ENCODE peak calls at places on chromosome 17, in ten cellular contexts. One of them, this sample, is unnamed.

GRCh38 chr17:59311051-59311468 is 20.4 kb upstream of the YPEL2 start:
- DNase-seq in cardiac fibroblast: peak; percentile 69
- DNase-seq in astrocyte of the spinal cord: peak; percentile 42
- DNase-seq in fibroblast of lung: peak; percentile 69
- DNase-seq in fibroblast of pulmonary artery: peak; percentile 73
- DNase-seq in cardiac muscle cell: peak; percentile 77
- DNase-seq in esophagus squamous epithelium: no peak
- DNase-seq in tibial artery: peak; percentile 41
- DNase-seq in stomach: peak; percentile 43
- DNase-seq in HCT116: peak; percentile 78
- DNase-seq in this sample: peak; percentile 24

GRCh38 chr17:56976941-56977570 is 875 bp upstream of the SCPEP1 start:
- DNase-seq in esophagus squamous epithelium: no peak
- DNase-seq in stomach: no peak
- DNase-seq in fibroblast of lung: no peak
- DNase-seq in tibial artery: no peak
- DNase-seq in fibroblast of pulmonary artery: no peak
- DNase-seq in astrocyte of the spinal cord: no peak
- DNase-seq in cardiac fibroblast: peak; percentile 11
- DNase-seq in cardiac muscle cell: peak; percentile 47
- DNase-seq in HCT116: no peak
- DNase-seq in this sample: no peak

GRCh38 chr17:39150104-39150634 is 1.3 kb downstream of the PLXDC1 start:
- DNase-seq in fibroblast of lung: no peak
- DNase-seq in tibial artery: no peak
- DNase-seq in esophagus squamous epithelium: no peak
- DNase-seq in astrocyte of the spinal cord: no peak
- DNase-seq in cardiac fibroblast: no peak
- DNase-seq in cardiac muscle cell: no peak
- DNase-seq in stomach: no peak
- DNase-seq in fibroblast of pulmonary artery: no peak
- DNase-seq in HCT116: no peak
- DNase-seq in this sample: no peak

GRCh38 chr17:74642995-74643394 is 19.5 kb upstream of the CD300E start:
- DNase-seq in fibroblast of lung: no peak
- DNase-seq in fibroblast of pulmonary artery: no peak
- DNase-seq in cardiac muscle cell: no peak
- DNase-seq in cardiac fibroblast: no peak
- DNase-seq in stomach: no peak
- DNase-seq in HCT116: no peak
- DNase-seq in astrocyte of the spinal cord: no peak
- DNase-seq in tibial artery: no peak
- DNase-seq in esophagus squamous epithelium: no peak
- DNase-seq in this sample: no peak

GRCh38 chr17:66304304-66305174 is 2.1 kb downstream of the PRKCA start:
- DNase-seq in fibroblast of lung: peak; percentile 39
- DNase-seq in stomach: no peak
- DNase-seq in tibial artery: no peak
- DNase-seq in astrocyte of the spinal cord: peak; percentile 42
- DNase-seq in cardiac muscle cell: peak; percentile 1
- DNase-seq in esophagus squamous epithelium: no peak
- DNase-seq in HCT116: no peak
- DNase-seq in fibroblast of pulmonary artery: peak; percentile 33
- DNase-seq in cardiac fibroblast: peak; percentile 33
- DNase-seq in this sample: no peak

GRCh38 chr17:7858487-7858832 is 657 bp downstream of the CYB5D1 start:
- DNase-seq in esophagus squamous epithelium: no peak
- DNase-seq in tibial artery: no peak
- DNase-seq in HCT116: no peak
- DNase-seq in stomach: no peak
- DNase-seq in cardiac fibroblast: peak; percentile 63
- DNase-seq in cardiac muscle cell: peak; percentile 62
- DNase-seq in astrocyte of the spinal cord: no peak
- DNase-seq in fibroblast of pulmonary artery: peak; percentile 50
- DNase-seq in fibroblast of lung: peak; percentile 49
- DNase-seq in this sample: no peak

GRCh38 chr17:74212913-74213791 is at the start of gene TTYH2:
- DNase-seq in astrocyte of the spinal cord: peak; percentile 88
- DNase-seq in HCT116: peak; percentile 81
- DNase-seq in tibial artery: peak; percentile 92
- DNase-seq in esophagus squamous epithelium: peak; percentile 47
- DNase-seq in cardiac muscle cell: peak; percentile 90
- DNase-seq in cardiac fibroblast: peak; percentile 92
- DNase-seq in fibroblast of lung: peak; percentile 88
- DNase-seq in stomach: peak; percentile 88
- DNase-seq in fibroblast of pulmonary artery: peak; percentile 87
- DNase-seq in this sample: peak; percentile 51

GRCh38 chr17:58387834-58388233 is 29.5 kb downstream of the RNF43 start:
- DNase-seq in cardiac muscle cell: no peak
- DNase-seq in stomach: no peak
- DNase-seq in astrocyte of the spinal cord: no peak
- DNase-seq in esophagus squamous epithelium: no peak
- DNase-seq in fibroblast of lung: no peak
- DNase-seq in tibial artery: no peak
- DNase-seq in fibroblast of pulmonary artery: no peak
- DNase-seq in HCT116: peak; percentile 70
- DNase-seq in cardiac fibroblast: no peak
- DNase-seq in this sample: no peak

GRCh38 chr17:48593126-48593829 is at the start of gene HOXB5:
- DNase-seq in fibroblast of pulmonary artery: no peak
- DNase-seq in cardiac fibroblast: no peak
- DNase-seq in esophagus squamous epithelium: no peak
- DNase-seq in fibroblast of lung: no peak
- DNase-seq in stomach: no peak
- DNase-seq in tibial artery: no peak
- DNase-seq in astrocyte of the spinal cord: no peak
- DNase-seq in HCT116: no peak
- DNase-seq in cardiac muscle cell: peak; percentile 58
- DNase-seq in this sample: no peak

GRCh38 chr17:40485851-40486512 is 15.4 kb downstream of the TNS4 start:
- DNase-seq in tibial artery: peak; percentile 72
- DNase-seq in esophagus squamous epithelium: no peak
- DNase-seq in HCT116: peak; percentile 88
- DNase-seq in cardiac muscle cell: no peak
- DNase-seq in fibroblast of lung: peak; percentile 99
- DNase-seq in cardiac fibroblast: peak; percentile 99
- DNase-seq in fibroblast of pulmonary artery: peak; percentile 100
- DNase-seq in stomach: no peak
- DNase-seq in astrocyte of the spinal cord: peak; percentile 99
- DNase-seq in this sample: no peak

GRCh38 chr17:40484973-40485530 is 16.4 kb downstream of the TNS4 start:
- DNase-seq in fibroblast of lung: no peak
- DNase-seq in cardiac fibroblast: no peak
- DNase-seq in cardiac muscle cell: no peak
- DNase-seq in tibial artery: no peak
- DNase-seq in stomach: no peak
- DNase-seq in fibroblast of pulmonary artery: no peak
- DNase-seq in esophagus squamous epithelium: no peak
- DNase-seq in astrocyte of the spinal cord: no peak
- DNase-seq in HCT116: no peak
- DNase-seq in this sample: no peak

GRCh38 chr17:40482722-40483121 is 18.7 kb downstream of the TNS4 start:
- DNase-seq in fibroblast of lung: no peak
- DNase-seq in cardiac fibroblast: no peak
- DNase-seq in cardiac muscle cell: no peak
- DNase-seq in stomach: no peak
- DNase-seq in esophagus squamous epithelium: no peak
- DNase-seq in fibroblast of pulmonary artery: no peak
- DNase-seq in HCT116: no peak
- DNase-seq in tibial artery: no peak
- DNase-seq in astrocyte of the spinal cord: no peak
- DNase-seq in this sample: no peak

GRCh38 chr17:40483679-40484078 is 17.7 kb downstream of the TNS4 start:
- DNase-seq in HCT116: no peak
- DNase-seq in fibroblast of pulmonary artery: no peak
- DNase-seq in esophagus squamous epithelium: no peak
- DNase-seq in fibroblast of lung: no peak
- DNase-seq in stomach: no peak
- DNase-seq in astrocyte of the spinal cord: no peak
- DNase-seq in cardiac fibroblast: no peak
- DNase-seq in cardiac muscle cell: no peak
- DNase-seq in tibial artery: no peak
- DNase-seq in this sample: no peak

DNA sequence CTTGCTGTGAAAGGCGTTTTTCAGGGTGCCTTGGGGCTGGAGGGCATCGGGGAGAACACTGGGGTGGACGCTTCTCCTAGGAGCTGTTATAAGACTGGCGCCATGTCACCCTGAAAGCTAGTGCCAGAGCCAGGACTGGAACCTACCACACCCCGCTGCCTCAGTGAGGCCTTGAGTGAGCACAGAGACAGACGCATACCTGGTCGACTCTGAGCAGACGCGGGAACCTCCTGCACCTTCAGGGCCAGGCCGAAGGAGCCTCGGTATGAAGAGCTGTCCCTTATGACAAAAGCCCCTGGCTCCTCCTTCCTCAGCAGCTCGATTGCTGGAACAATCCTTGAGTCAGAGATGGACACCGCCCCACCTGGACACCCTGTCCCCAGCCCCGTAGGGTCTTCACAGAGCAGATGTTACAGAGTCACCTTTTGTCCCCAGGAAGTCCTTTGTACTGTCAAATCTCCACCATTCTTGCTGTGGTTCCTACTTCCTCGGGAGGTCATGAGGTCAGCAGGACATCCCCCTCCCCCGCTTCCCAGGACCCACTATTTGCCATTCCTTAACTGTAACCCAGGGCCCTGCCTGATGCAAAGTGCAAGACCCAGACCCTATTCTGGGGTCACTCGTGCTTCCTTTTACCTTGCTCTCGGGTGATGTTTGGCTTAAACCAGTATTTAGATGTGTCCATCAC is 17.0 kb downstream of the TNS4 start:
- DNase-seq in fibroblast of pulmonary artery: no peak
- DNase-seq in astrocyte of the spinal cord: no peak
- DNase-seq in cardiac fibroblast: no peak
- DNase-seq in esophagus squamous epithelium: no peak
- DNase-seq in HCT116: no peak
- DNase-seq in tibial artery: no peak
- DNase-seq in stomach: no peak
- DNase-seq in fibroblast of lung: no peak
- DNase-seq in cardiac muscle cell: no peak
- DNase-seq in this sample: no peak
- TF ChIP-seq CTCF in fibroblast of pulmonary artery: no peak
- TF ChIP-seq CTCF in astrocyte of the spinal cord: no peak
- TF ChIP-seq CTCF in cardiac fibroblast: no peak
- TF ChIP-seq CTCF in esophagus squamous epithelium: no peak
- TF ChIP-seq CTCF in HCT116: no peak
- TF ChIP-seq CTCF in tibial artery: no peak
- TF ChIP-seq CTCF in stomach: no peak
- TF ChIP-seq CTCF in fibroblast of lung: no peak
- TF ChIP-seq CTCF in cardiac muscle cell: no peak
- TF ChIP-seq CTCF in this sample: no peak

GRCh38 chr17:76189247-76189646 is 48.2 kb upstream of the FOXJ1 start:
- DNase-seq in fibroblast of pulmonary artery: no peak
- DNase-seq in cardiac fibroblast: no peak
- DNase-seq in cardiac muscle cell: no peak
- DNase-seq in stomach: no peak
- DNase-seq in fibroblast of lung: no peak
- DNase-seq in astrocyte of the spinal cord: no peak
- DNase-seq in HCT116: no peak
- DNase-seq in tibial artery: no peak
- DNase-seq in esophagus squamous epithelium: no peak
- DNase-seq in this sample: no peak

GRCh38 chr17:76188213-76189060 is 47.4 kb upstream of the FOXJ1 start:
- DNase-seq in tibial artery: no peak
- DNase-seq in stomach: no peak
- DNase-seq in fibroblast of pulmonary artery: no peak
- DNase-seq in cardiac fibroblast: no peak
- DNase-seq in HCT116: no peak
- DNase-seq in esophagus squamous epithelium: no peak
- DNase-seq in astrocyte of the spinal cord: no peak
- DNase-seq in fibroblast of lung: peak; percentile 15
- DNase-seq in cardiac muscle cell: no peak
- DNase-seq in this sample: no peak

GRCh38 chr17:76189741-76190140 is 48.7 kb upstream of the FOXJ1 start:
- DNase-seq in esophagus squamous epithelium: no peak
- DNase-seq in fibroblast of lung: no peak
- DNase-seq in HCT116: no peak
- DNase-seq in tibial artery: no peak
- DNase-seq in stomach: no peak
- DNase-seq in fibroblast of pulmonary artery: no peak
- DNase-seq in cardiac fibroblast: no peak
- DNase-seq in cardiac muscle cell: no peak
- DNase-seq in astrocyte of the spinal cord: no peak
- DNase-seq in this sample: no peak

GRCh38 chr17:76193616-76194015 is 46.7 kb downstream of the RNF157 start:
- DNase-seq in cardiac fibroblast: no peak
- DNase-seq in esophagus squamous epithelium: no peak
- DNase-seq in fibroblast of lung: no peak
- DNase-seq in HCT116: no peak
- DNase-seq in stomach: no peak
- DNase-seq in cardiac muscle cell: no peak
- DNase-seq in fibroblast of pulmonary artery: no peak
- DNase-seq in tibial artery: no peak
- DNase-seq in astrocyte of the spinal cord: no peak
- DNase-seq in this sample: no peak

DNA sequence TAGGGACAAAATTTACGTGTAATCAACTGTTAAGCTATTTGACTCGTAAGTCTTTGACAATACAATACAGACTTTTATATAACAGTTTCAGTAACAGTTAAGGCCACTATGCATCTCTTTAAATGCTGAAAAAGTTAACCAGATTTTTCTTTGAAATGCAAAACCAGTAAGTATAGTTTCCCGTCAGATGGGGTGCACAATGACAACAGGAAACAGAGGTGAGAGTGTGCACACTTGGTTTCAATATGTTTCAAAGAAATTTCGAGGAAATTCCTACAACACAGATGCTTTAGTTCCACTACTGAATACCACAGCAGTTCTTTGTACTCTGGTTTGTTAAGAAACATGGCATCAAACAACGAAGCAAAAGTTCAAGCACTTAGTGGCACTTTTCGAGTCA is 48.4 kb downstream of the RNF157 start:
- DNase-seq in tibial artery: no peak
- DNase-seq in esophagus squamous epithelium: no peak
- DNase-seq in cardiac fibroblast: no peak
- DNase-seq in stomach: no peak
- DNase-seq in cardiac muscle cell: no peak
- DNase-seq in astrocyte of the spinal cord: no peak
- DNase-seq in HCT116: no peak
- DNase-seq in fibroblast of pulmonary artery: no peak
- DNase-seq in fibroblast of lung: no peak
- DNase-seq in this sample: peak; percentile 78
- H3K4me3 ChIP-seq in tibial artery: no peak overlapping the region
- H3K4me3 ChIP-seq in esophagus squamous epithelium: no peak overlapping the region
- H3K4me3 ChIP-seq in cardiac fibroblast: no peak overlapping the region
- H3K4me3 ChIP-seq in stomach: no peak overlapping the region
- H3K4me3 ChIP-seq in cardiac muscle cell: no peak overlapping the region
- H3K4me3 ChIP-seq in astrocyte of the spinal cord: no peak overlapping the region
- H3K4me3 ChIP-seq in HCT116: no peak overlapping the region
- H3K4me3 ChIP-seq in fibroblast of pulmonary artery: no peak overlapping the region
- H3K4me3 ChIP-seq in fibroblast of lung: no peak overlapping the region
- H3K4me3 ChIP-seq in this sample: no peak overlapping the region

GRCh38 chr17:9291912-9292562 is 270.7 kb downstream of the NTN1 start:
- DNase-seq in esophagus squamous epithelium: no peak
- DNase-seq in cardiac muscle cell: peak; percentile 45
- DNase-seq in tibial artery: peak; percentile 57
- DNase-seq in HCT116: no peak
- DNase-seq in stomach: peak; percentile 42
- DNase-seq in fibroblast of pulmonary artery: peak; percentile 30
- DNase-seq in astrocyte of the spinal cord: peak; percentile 8
- DNase-seq in fibroblast of lung: peak; percentile 31
- DNase-seq in cardiac fibroblast: no peak
- DNase-seq in this sample: no peak
- TF ChIP-seq CTCF in esophagus squamous epithelium: peak; percentile 72
- TF ChIP-seq CTCF in cardiac muscle cell: peak; percentile 56
- TF ChIP-seq CTCF in tibial artery: peak; percentile 88
- TF ChIP-seq CTCF in HCT116: peak; percentile 74
- TF ChIP-seq CTCF in stomach: peak; percentile 40
- TF ChIP-seq CTCF in fibroblast of pulmonary artery: peak; percentile 67
- TF ChIP-seq CTCF in astrocyte of the spinal cord: peak; percentile 70
- TF ChIP-seq CTCF in fibroblast of lung: peak; percentile 68
- TF ChIP-seq CTCF in cardiac fibroblast: peak; percentile 69
- TF ChIP-seq CTCF in this sample: peak; percentile 80

GRCh38 chr17:1650731-1651558 is 1.3 kb upstream of the RILP start:
- DNase-seq in stomach: no peak
- DNase-seq in tibial artery: no peak
- DNase-seq in fibroblast of lung: no peak
- DNase-seq in fibroblast of pulmonary artery: no peak
- DNase-seq in HCT116: no peak
- DNase-seq in astrocyte of the spinal cord: no peak
- DNase-seq in esophagus squamous epithelium: no peak
- DNase-seq in cardiac muscle cell: no peak
- DNase-seq in cardiac fibroblast: no peak
- DNase-seq in this sample: no peak
- H3K4me3 ChIP-seq in stomach: no peak overlapping the region
- H3K4me3 ChIP-seq in tibial artery: no peak overlapping the region
- H3K4me3 ChIP-seq in fibroblast of lung: no peak overlapping the region
- H3K4me3 ChIP-seq in fibroblast of pulmonary artery: no peak overlapping the region
- H3K4me3 ChIP-seq in HCT116: no peak overlapping the region
- H3K4me3 ChIP-seq in astrocyte of the spinal cord: no peak overlapping the region
- H3K4me3 ChIP-seq in esophagus squamous epithelium: no peak overlapping the region
- H3K4me3 ChIP-seq in cardiac muscle cell: no peak overlapping the region
- H3K4me3 ChIP-seq in cardiac fibroblast: no peak overlapping the region
- H3K4me3 ChIP-seq in this sample: no peak overlapping the region